ENCODE peak calls at places on chromosomes 16 and 17, in five cellular contexts. One of them, this sample, is unnamed.
A peak's percentile ranks its signal among the peaks of the same experiment; 100 is the strongest.

GRCh38 chr17:61409301-61410099 is 9.9 kb downstream of the TBX2 start:
- DNase-seq in H7: peak; percentile 92
- DNase-seq in adrenal gland: peak; percentile 65
- DNase-seq in mucosa of descending colon: peak; percentile 71
- DNase-seq in uterus: peak; percentile 61
- DNase-seq in this sample: peak; percentile 28

GRCh38 chr17:79801156-79802038 is 4.5 kb upstream of the CBX8 start:
- DNase-seq in H7: peak; percentile 55
- DNase-seq in adrenal gland: no peak
- DNase-seq in mucosa of descending colon: peak; percentile 70
- DNase-seq in uterus: no peak
- DNase-seq in this sample: no peak

GRCh38 chr16:84442416-84443145 is 61.9 kb downstream of the MEAK7 start:
- DNase-seq in H7: no peak
- DNase-seq in adrenal gland: no peak
- DNase-seq in mucosa of descending colon: no peak
- DNase-seq in uterus: no peak
- DNase-seq in this sample: no peak

GRCh38 chr16:13032911-13033310 is 131.5 kb downstream of the SHISA9 start:
- DNase-seq in H7: no peak
- DNase-seq in adrenal gland: no peak
- DNase-seq in mucosa of descending colon: no peak
- DNase-seq in uterus: no peak
- DNase-seq in this sample: no peak

GRCh38 chr17:3027786-3028532 is 35.4 kb downstream of the OR1D5 start:
- DNase-seq in H7: no peak
- DNase-seq in adrenal gland: no peak
- DNase-seq in mucosa of descending colon: no peak
- DNase-seq in uterus: no peak
- DNase-seq in this sample: no peak

GRCh38 chr17:80832266-80832676 is 159.4 kb upstream of the CHMP6 start:
- DNase-seq in H7: peak; percentile 91
- DNase-seq in adrenal gland: peak; percentile 43
- DNase-seq in mucosa of descending colon: no peak
- DNase-seq in uterus: peak; percentile 72
- DNase-seq in this sample: peak; percentile 13

GRCh38 chr17:57696050-57696449 is 49.0 kb downstream of the CCDC182 start:
- DNase-seq in H7: no peak
- DNase-seq in adrenal gland: peak; percentile 47
- DNase-seq in mucosa of descending colon: no peak
- DNase-seq in uterus: no peak
- DNase-seq in this sample: no peak

GRCh38 chr17:62675260-62675659 is 47.8 kb downstream of the MRC2 start:
- DNase-seq in H7: no peak
- DNase-seq in adrenal gland: no peak
- DNase-seq in mucosa of descending colon: no peak
- DNase-seq in uterus: no peak
- DNase-seq in this sample: no peak

GRCh38 chr17:418421-418751 is 65.8 kb upstream of the RPH3AL start:
- DNase-seq in H7: no peak
- DNase-seq in adrenal gland: no peak
- DNase-seq in mucosa of descending colon: no peak
- DNase-seq in uterus: no peak
- DNase-seq in this sample: no peak

GRCh38 chr17:28547623-28548416 is 4.6 kb downstream of the UNC119 start:
- DNase-seq in H7: peak; percentile 95
- DNase-seq in adrenal gland: peak; percentile 79
- DNase-seq in mucosa of descending colon: peak; percentile 90
- DNase-seq in uterus: peak; percentile 46
- DNase-seq in this sample: peak; percentile 30

GRCh38 chr16:61998460-61998859 is 37.8 kb downstream of the CDH8 start:
- DNase-seq in H7: no peak
- DNase-seq in adrenal gland: no peak
- DNase-seq in mucosa of descending colon: no peak
- DNase-seq in uterus: no peak
- DNase-seq in this sample: no peak

GRCh38 chr17:54835015-54835414 is 65.6 kb upstream of the TOM1L1 start:
- DNase-seq in H7: no peak
- DNase-seq in adrenal gland: no peak
- DNase-seq in mucosa of descending colon: no peak
- DNase-seq in uterus: no peak
- DNase-seq in this sample: no peak

GRCh38 chr17:57514614-57515013 is 230.5 kb downstream of the CCDC182 start:
- DNase-seq in H7: no peak
- DNase-seq in adrenal gland: no peak
- DNase-seq in mucosa of descending colon: no peak
- DNase-seq in uterus: no peak
- DNase-seq in this sample: no peak

GRCh38 chr17:14204546-14204945 is 32.1 kb downstream of the CDRT15 start:
- DNase-seq in H7: no peak
- DNase-seq in adrenal gland: no peak
- DNase-seq in mucosa of descending colon: no peak
- DNase-seq in uterus: no peak
- DNase-seq in this sample: no peak

GRCh38 chr17:82893779-82894178 is 54.0 kb upstream of the ZNF750 start:
- DNase-seq in H7: no peak
- DNase-seq in adrenal gland: no peak
- DNase-seq in mucosa of descending colon: no peak
- DNase-seq in uterus: no peak
- DNase-seq in this sample: no peak

GRCh38 chr16:72997141-72997542 is 50.8 kb downstream of the ZFHX3 start:
- DNase-seq in H7: no peak
- DNase-seq in adrenal gland: no peak
- DNase-seq in mucosa of descending colon: no peak
- DNase-seq in uterus: peak; percentile 26
- DNase-seq in this sample: no peak

GRCh38 chr17:2989855-2990254 is 73.6 kb downstream of the OR1D5 start:
- DNase-seq in H7: no peak
- DNase-seq in adrenal gland: no peak
- DNase-seq in mucosa of descending colon: no peak
- DNase-seq in uterus: no peak
- DNase-seq in this sample: no peak

GRCh38 chr17:58755577-58756245 is at the start of gene PPM1E:
- DNase-seq in H7: peak; percentile 97
- DNase-seq in adrenal gland: peak; percentile 63
- DNase-seq in mucosa of descending colon: peak; percentile 51
- DNase-seq in uterus: peak; percentile 28
- DNase-seq in this sample: peak; percentile 70

GRCh38 chr17:17511971-17512858 is 16.0 kb upstream of the RASD1 start:
- DNase-seq in H7: no peak
- DNase-seq in adrenal gland: no peak
- DNase-seq in mucosa of descending colon: peak; percentile 21
- DNase-seq in uterus: peak; percentile 47
- DNase-seq in this sample: no peak

GRCh38 chr16:3780570-3780969 is 63.2 kb upstream of the TRAP1 start:
- DNase-seq in H7: no peak
- DNase-seq in adrenal gland: no peak
- DNase-seq in mucosa of descending colon: no peak
- DNase-seq in uterus: no peak
- DNase-seq in this sample: peak; percentile 3

GRCh38 chr17:82884341-82884871 is 44.6 kb upstream of the ZNF750 start:
- DNase-seq in H7: no peak
- DNase-seq in adrenal gland: no peak
- DNase-seq in mucosa of descending colon: no peak
- DNase-seq in uterus: no peak
- DNase-seq in this sample: no peak

GRCh38 chr16:56372938-56373337 is 52.4 kb downstream of the AMFR start:
- DNase-seq in H7: no peak
- DNase-seq in adrenal gland: no peak
- DNase-seq in mucosa of descending colon: no peak
- DNase-seq in uterus: no peak
- DNase-seq in this sample: no peak

GRCh38 chr16:74024997-74025396 is 271.6 kb upstream of the PSMD7 start:
- DNase-seq in H7: no peak
- DNase-seq in adrenal gland: no peak
- DNase-seq in mucosa of descending colon: no peak
- DNase-seq in uterus: no peak
- DNase-seq in this sample: no peak

GRCh38 chr17:68763551-68763950 is 162.4 kb upstream of the FAM20A start:
- DNase-seq in H7: no peak
- DNase-seq in adrenal gland: no peak
- DNase-seq in mucosa of descending colon: no peak
- DNase-seq in uterus: no peak
- DNase-seq in this sample: no peak

GRCh38 chr17:43734376-43734775 is 24.2 kb downstream of the SOST start:
- DNase-seq in H7: no peak
- DNase-seq in adrenal gland: no peak
- DNase-seq in mucosa of descending colon: no peak
- DNase-seq in uterus: no peak
- DNase-seq in this sample: no peak

GRCh38 chr16:53502331-53503269 is at the start of gene AKTIP:
- DNase-seq in H7: peak; percentile 84
- DNase-seq in adrenal gland: no peak
- DNase-seq in mucosa of descending colon: peak; percentile 75
- DNase-seq in uterus: peak; percentile 39
- DNase-seq in this sample: no peak

GRCh38 chr16:87945351-87946042 is 5.7 kb upstream of the BANP start:
- DNase-seq in H7: peak; percentile 73
- DNase-seq in adrenal gland: peak; percentile 84
- DNase-seq in mucosa of descending colon: peak; percentile 76
- DNase-seq in uterus: peak; percentile 62
- DNase-seq in this sample: no peak

GRCh38 chr16:16797239-16797638 is 418.3 kb downstream of the NPIPA7 start:
- DNase-seq in H7: peak; percentile 30
- DNase-seq in adrenal gland: no peak
- DNase-seq in mucosa of descending colon: no peak
- DNase-seq in uterus: no peak
- DNase-seq in this sample: no peak

GRCh38 chr16:26765087-26765486 is 301.6 kb upstream of the C16orf82 start:
- DNase-seq in H7: peak; percentile 53
- DNase-seq in adrenal gland: no peak
- DNase-seq in mucosa of descending colon: no peak
- DNase-seq in uterus: no peak
- DNase-seq in this sample: no peak

GRCh38 chr17:31721291-31722025 is 137.6 kb downstream of the COPRS start:
- DNase-seq in H7: no peak
- DNase-seq in adrenal gland: no peak
- DNase-seq in mucosa of descending colon: no peak
- DNase-seq in uterus: no peak
- DNase-seq in this sample: no peak

GRCh38 chr17:41464682-41465081 is 2.5 kb downstream of the KRT32 start:
- DNase-seq in H7: no peak
- DNase-seq in adrenal gland: no peak
- DNase-seq in mucosa of descending colon: no peak
- DNase-seq in uterus: peak; percentile 90
- DNase-seq in this sample: peak; percentile 10

GRCh38 chr17:28204751-28205150 is 114.2 kb upstream of the TMEM97 start:
- DNase-seq in H7: no peak
- DNase-seq in adrenal gland: no peak
- DNase-seq in mucosa of descending colon: no peak
- DNase-seq in uterus: no peak
- DNase-seq in this sample: no peak

GRCh38 chr16:89373355-89374110 is 116.8 kb downstream of the ANKRD11 start:
- DNase-seq in H7: peak; percentile 54
- DNase-seq in adrenal gland: no peak
- DNase-seq in mucosa of descending colon: no peak
- DNase-seq in uterus: peak; percentile 40
- DNase-seq in this sample: no peak

GRCh38 chr17:78079253-78079652 is 49.3 kb downstream of the TMC6 start:
- DNase-seq in H7: no peak
- DNase-seq in adrenal gland: no peak
- DNase-seq in mucosa of descending colon: no peak
- DNase-seq in uterus: no peak
- DNase-seq in this sample: no peak

GRCh38 chr16:51287231-51287630 is 136.2 kb upstream of the SALL1 start:
- DNase-seq in H7: no peak
- DNase-seq in adrenal gland: no peak
- DNase-seq in mucosa of descending colon: no peak
- DNase-seq in uterus: no peak
- DNase-seq in this sample: no peak

GRCh38 chr17:80838381-80839345 is 153.0 kb upstream of the CHMP6 start:
- DNase-seq in H7: no peak
- DNase-seq in adrenal gland: no peak
- DNase-seq in mucosa of descending colon: peak; percentile 17
- DNase-seq in uterus: no peak
- DNase-seq in this sample: no peak

GRCh38 chr17:62670202-62670821 is 42.8 kb downstream of the MRC2 start:
- DNase-seq in H7: peak; percentile 95
- DNase-seq in adrenal gland: no peak
- DNase-seq in mucosa of descending colon: no peak
- DNase-seq in uterus: no peak
- DNase-seq in this sample: no peak

GRCh38 chr16:53091508-53092211 is 36.9 kb downstream of the CHD9 start:
- DNase-seq in H7: peak; percentile 84
- DNase-seq in adrenal gland: peak; percentile 45
- DNase-seq in mucosa of descending colon: peak; percentile 45
- DNase-seq in uterus: peak; percentile 77
- DNase-seq in this sample: peak; percentile 97

This sample was measured in DMS 273 treated with DMSO at 0.1 percent for 48 hours.